ENCODE peak calls at places on chromosome 11, in six cellular contexts. R, A, O, M, W and J are unnamed samples.
A peak's percentile ranks its signal among the peaks of the same experiment; 100 is the strongest.

GRCh38 chr11:44609028-44609782 is 43.7 kb downstream of the CD82 start:
- DNase-seq in R (no peak), W (no peak), A (no peak), O (no peak), M (no peak), J (no peak)

GRCh38 chr11:2586793-2587131 is 113.0 kb downstream of the KCNQ1OT1 start:
- DNase-seq in M (no peak), R (no peak), W (no peak), A (peak; percentile 17), O (no peak), J (no peak)

GRCh38 chr11:64516226-64516625 is 74.8 kb upstream of the SLC22A12 start:
- DNase-seq in O (no peak), R (no peak), M (peak; percentile 28), W (no peak), A (peak; percentile 52), J (no peak)

GRCh38 chr11:1460396-1460795 is 26.2 kb downstream of the MOB2 start:
- DNase-seq in A (no peak), O (no peak), R (peak; percentile 45), W (no peak), M (no peak), J (no peak)

GRCh38 chr11:16966633-16967346 is 47.4 kb downstream of the PLEKHA7 start:
- DNase-seq in W (no peak), R (no peak), A (no peak), M (no peak), O (no peak), J (no peak)

GRCh38 chr11:87926250-87926970 is 248.8 kb downstream of the RAB38 start:
- DNase-seq in R (peak; percentile 49), M (peak; percentile 80), W (no peak), A (peak; percentile 43), O (peak; percentile 70), J (no peak)

GRCh38 chr11:122180435-122180834 is 64.4 kb upstream of the BLID start:
- DNase-seq in M (peak; percentile 58), O (peak; percentile 91), W (no peak), R (peak; percentile 98), A (no peak), J (no peak)

GRCh38 chr11:48384670-48385069 is 18.4 kb upstream of the OR4C5 start:
- DNase-seq in A (no peak), R (no peak), M (peak; percentile 3), W (peak; percentile 46), O (no peak), J (no peak)

GRCh38 chr11:72333657-72334056 is 89.7 kb upstream of the PHOX2A start:
- DNase-seq in O (peak; percentile 66), W (peak; percentile 66), A (peak; percentile 83), R (no peak), M (peak; percentile 95), J (peak; percentile 48)

GRCh38 chr11:128939591-128939990 is 3.1 kb downstream of the TP53AIP1 start:
- DNase-seq in O (no peak), W (no peak), M (no peak), R (peak; percentile 25), A (no peak), J (no peak)

GRCh38 chr11:26827567-26828037 is 105.7 kb upstream of the SLC5A12 start:
- DNase-seq in O (peak; percentile 76), M (no peak), W (no peak), A (no peak), R (peak; percentile 30), J (no peak)

GRCh38 chr11:46122955-46123354 is 1.7 kb upstream of the PHF21A start:
- DNase-seq in O (peak; percentile 64), M (no peak), W (no peak), A (no peak), R (peak; percentile 53), J (no peak)

GRCh38 chr11:116515666-116516184 is 257.1 kb downstream of the BUD13 start:
- DNase-seq in M (no peak), A (peak; percentile 28), W (peak; percentile 43), O (no peak), R (no peak), J (no peak)

GRCh38 chr11:12694182-12694531 is 19.9 kb downstream of the TEAD1 start:
- DNase-seq in O (no peak), R (peak; percentile 44), M (no peak), A (no peak), W (no peak), J (no peak)

GRCh38 chr11:30991376-30991775 is 378.2 kb downstream of the DCDC1 start:
- DNase-seq in O (no peak), W (no peak), A (no peak), R (no peak), M (no peak), J (no peak)

GRCh38 chr11:12783765-12784164 is 109.5 kb downstream of the TEAD1 start:
- DNase-seq in R (no peak), A (no peak), W (no peak), O (no peak), M (no peak), J (no peak)

DNA sequence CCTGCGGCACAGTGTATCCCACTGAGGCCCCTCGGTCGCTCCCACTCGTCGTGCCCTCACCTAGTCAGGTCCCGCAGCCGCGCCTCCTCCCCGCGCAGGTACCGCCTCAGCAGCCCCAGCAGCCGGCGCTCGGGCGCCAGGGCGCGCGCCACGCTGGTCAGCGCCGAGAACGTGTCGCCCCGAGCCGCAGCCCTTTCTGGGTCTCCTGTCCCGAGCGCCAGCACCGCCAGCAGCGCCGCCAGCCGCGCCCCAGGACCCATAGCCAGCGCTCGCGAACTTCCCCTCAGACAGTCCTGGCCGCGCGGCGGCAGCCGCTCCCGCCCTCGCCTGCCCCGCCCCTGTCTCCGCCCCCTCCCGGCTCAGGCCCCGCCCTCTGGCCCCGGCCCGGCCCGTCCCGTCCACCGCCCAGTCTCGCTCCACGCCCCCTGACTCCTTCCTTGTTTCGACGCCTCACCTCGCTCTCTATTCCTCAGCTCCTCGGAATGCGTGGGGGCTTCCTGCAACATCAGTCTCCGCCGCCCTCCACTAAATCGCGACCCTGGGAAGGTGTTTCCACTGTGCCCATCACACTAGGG is at the start of gene P4HA3:
- DNase-seq in A (peak; percentile 87), W (peak; percentile 92), O (peak; percentile 40), M (peak; percentile 79), R (peak; percentile 28), J (peak; percentile 39)
- H2BK15ac ChIP-seq in A (no peak within 1 kb of the TSS), W (no peak within 1 kb of the TSS), O (peak within 1 kb of the TSS; percentile 64), M (no peak within 1 kb of the TSS), R (peak within 1 kb of the TSS; percentile 47), J (no peak within 1 kb of the TSS)

GRCh38 chr11:118690553-118691304 is 11.3 kb upstream of the TREH start:
- DNase-seq in A (no peak), M (no peak), W (no peak), R (no peak), O (no peak), J (no peak)
- H3K9ac ChIP-seq in A (no peak overlapping the region), M (peak overlapping the region; percentile 77), W (no peak overlapping the region), R (no peak overlapping the region), O (peak overlapping the region; percentile 75), J (no peak overlapping the region)

DNA sequence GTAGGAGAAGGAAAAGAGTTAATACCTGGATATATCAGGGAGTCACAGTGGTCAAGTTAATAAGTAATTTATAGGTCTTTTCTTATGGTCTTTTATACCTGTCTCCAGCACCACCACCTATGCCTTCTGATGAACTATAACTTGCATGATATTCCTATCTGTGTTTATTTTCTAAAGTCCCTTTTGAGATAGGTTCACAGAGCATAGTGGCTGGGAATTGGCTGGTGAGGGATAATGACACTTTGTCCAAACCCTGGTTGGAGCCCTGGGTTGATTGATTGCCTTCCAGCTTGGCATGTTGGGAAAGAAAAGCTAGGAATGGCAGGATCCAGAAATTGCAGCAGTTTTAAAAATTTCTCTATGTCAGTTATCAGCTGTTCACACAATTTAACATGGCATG is 23.2 kb downstream of the HIPK3 start:
- DNase-seq in R (no peak), W (no peak), M (no peak), O (no peak), A (no peak), J (no peak)
- H3K4ac ChIP-seq in R (no peak overlapping the region), W (no peak overlapping the region), M (no peak overlapping the region), O (no peak overlapping the region), A (no peak overlapping the region), J (no peak overlapping the region)

GRCh38 chr11:68341557-68342458 is 29.4 kb downstream of the LRP5 start:
- DNase-seq in M (peak; percentile 40), A (no peak), W (no peak), R (no peak), O (peak; percentile 19), J (no peak)
- H2BK15ac ChIP-seq in M (no peak overlapping the region), A (no peak overlapping the region), W (peak overlapping the region; percentile 92), R (no peak overlapping the region), O (no peak overlapping the region), J (peak overlapping the region; percentile 80)

DNA sequence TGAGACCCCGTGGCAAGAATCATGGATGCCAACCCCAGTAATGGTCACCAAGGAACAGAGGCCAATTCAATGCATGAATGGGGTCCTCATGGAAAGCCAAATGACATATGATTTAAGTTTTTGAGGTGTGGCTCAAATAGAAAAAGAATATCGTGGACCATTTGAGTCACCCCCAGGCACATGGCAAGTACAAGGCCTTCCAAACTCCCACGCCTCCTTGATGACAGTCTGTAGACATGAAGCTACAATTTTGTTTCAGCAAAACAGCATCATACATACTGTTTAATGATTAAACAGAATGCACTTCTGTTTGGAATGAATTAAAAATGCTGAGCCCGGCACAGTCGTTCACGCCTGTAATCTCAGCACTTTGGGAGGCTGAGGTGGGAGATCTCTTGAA is 7.4 kb downstream of the FADD start:
- DNase-seq in W (no peak), O (no peak), R (no peak), A (no peak), M (no peak), J (no peak)
- H3K9ac ChIP-seq in W (no peak overlapping the region), O (peak overlapping the region; percentile 84), R (no peak overlapping the region), A (no peak overlapping the region), M (no peak overlapping the region), J (no peak overlapping the region)

GRCh38 chr11:75184051-75184450 is 33.1 kb downstream of the SLCO2B1 start:
- DNase-seq in W (no peak), A (no peak), O (no peak), R (no peak), M (no peak), J (no peak)
- H3K4ac ChIP-seq in W (no peak overlapping the region), A (no peak overlapping the region), O (no peak overlapping the region), R (no peak overlapping the region), M (no peak overlapping the region), J (no peak overlapping the region)

GRCh38 chr11:34423300-34423699 is 15.4 kb upstream of the CAT start:
- DNase-seq in W (no peak), M (peak; percentile 24), A (no peak), R (no peak), O (no peak), J (no peak)
- H2BK15ac ChIP-seq in W (no peak overlapping the region), M (no peak overlapping the region), A (no peak overlapping the region), R (no peak overlapping the region), O (no peak overlapping the region), J (no peak overlapping the region)

DNA sequence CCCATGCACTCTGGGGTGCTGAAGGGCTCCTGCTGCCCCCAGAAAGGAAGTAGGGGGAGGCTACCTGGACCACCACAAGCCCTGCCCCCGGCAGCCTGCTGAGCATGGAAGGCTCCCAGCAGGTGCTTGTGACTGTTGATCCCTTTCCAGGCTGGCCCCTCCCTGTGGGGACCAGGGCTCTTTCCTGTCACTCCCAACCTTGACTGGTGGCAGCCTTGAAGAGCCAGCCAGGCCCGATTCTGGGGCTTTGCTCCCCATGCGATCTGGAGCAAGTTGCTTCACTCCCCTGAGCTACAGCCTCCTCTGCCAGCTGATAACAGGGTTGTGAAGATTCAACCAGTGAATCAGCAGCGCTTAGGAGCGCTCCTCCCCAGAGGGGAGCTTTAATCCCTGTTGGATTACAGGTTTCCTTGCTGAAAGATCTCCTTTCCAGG is 4.6 kb upstream of the CST6 start:
- DNase-seq in R (no peak), W (no peak), O (no peak), A (no peak), M (peak; percentile 79), J (no peak)
- H3K9ac ChIP-seq in R (no peak overlapping the region), W (no peak overlapping the region), O (no peak overlapping the region), A (no peak overlapping the region), M (no peak overlapping the region), J (no peak overlapping the region)

GRCh38 chr11:6481924-6482275 is 599 bp downstream of the TIMM10B start:
- DNase-seq in R (no peak), M (no peak), A (no peak), O (no peak), W (no peak), J (no peak)
- H3K4ac ChIP-seq in R (peak overlapping the region; percentile 69), M (peak overlapping the region; percentile 25), A (peak overlapping the region; percentile 13), O (peak overlapping the region; percentile 39), W (peak overlapping the region; percentile 41), J (no peak overlapping the region)